ENCODE peak calls at places on chromosome 6, in six cellular contexts. I is neuronal stem cell, P is H1, C is mesenchymal stem cell, Z is IMR-90, S is H9. J is an unnamed sample.

GRCh38 chr6:31270788-31271640 is 878 bp downstream of the HLA-C start:
- DNase-seq in C (peak), I (peak), S (peak), P (peak), Z (peak), J (peak)

GRCh38 chr6:30845183-30845582 is 39.1 kb upstream of the DDR1 start:
- DNase-seq in I (no peak), P (no peak), C (no peak), Z (no peak), S (peak), J (no peak)

GRCh38 chr6:10742251-10742650 is 5.4 kb upstream of the TMEM14B start:
- DNase-seq in Z (no peak), P (no peak), C (no peak), S (no peak), I (no peak), J (no peak)

GRCh38 chr6:149405823-149406765 is 6.0 kb downstream of the SUMO4 start:
- DNase-seq in Z (peak), I (no peak), C (peak), P (no peak), S (no peak), J (no peak)

GRCh38 chr6:14502551-14502950 is 385.0 kb downstream of the CD83 start:
- DNase-seq in Z (peak), S (no peak), I (no peak), P (no peak), C (no peak), J (no peak)

GRCh38 chr6:89940225-89941027 is 46.2 kb downstream of the GJA10 start:
- DNase-seq in C (peak), I (peak), P (no peak), S (peak), Z (peak), J (peak)

GRCh38 chr6:106476326-106477105 is 116.0 kb downstream of the CRYBG1 start:
- DNase-seq in P (no peak), S (no peak), C (peak), Z (peak), I (no peak), J (no peak)

GRCh38 chr6:17237246-17237645 is 43.9 kb upstream of the RBM24 start:
- DNase-seq in C (no peak), Z (peak), I (no peak), P (no peak), S (no peak), J (no peak)

GRCh38 chr6:68317366-68317765 is 317.7 kb upstream of the ADGRB3 start:
- DNase-seq in Z (no peak), P (no peak), S (no peak), I (no peak), C (no peak), J (no peak)

GRCh38 chr6:26122402-26122792 is 35.2 kb downstream of the HFE start:
- DNase-seq in S (peak), P (peak), I (no peak), Z (no peak), C (peak), J (peak)

GRCh38 chr6:151502499-151502898 is 8.7 kb downstream of the CCDC170 start:
- DNase-seq in S (no peak), C (peak), Z (peak), I (no peak), P (no peak), J (no peak)

GRCh38 chr6:46293641-46294316 is 123.0 kb upstream of the ENPP5 start:
- DNase-seq in Z (no peak), S (no peak), C (no peak), P (no peak), I (no peak), J (no peak)

GRCh38 chr6:42845327-42845694 is 34.1 kb upstream of the RPL7L1 start:
- DNase-seq in S (no peak), Z (no peak), I (no peak), C (no peak), P (no peak), J (no peak)

GRCh38 chr6:45736134-45736533 is 279.5 kb downstream of the CLIC5 start:
- DNase-seq in P (no peak), Z (no peak), S (no peak), C (no peak), I (no peak), J (no peak)

GRCh38 chr6:219641-220198 is 72.6 kb upstream of the DUSP22 start:
- DNase-seq in Z (peak), I (no peak), P (no peak), C (peak), S (peak), J (no peak)

GRCh38 chr6:33314943-33315752 is 1.3 kb upstream of the TAPBP start:
- DNase-seq in S (peak), I (no peak), C (no peak), Z (no peak), P (peak), J (peak)
- H2AFZ ChIP-seq in S (no peak), I (no peak), C (no peak), Z (peak), P (no peak), J (no peak)

DNA sequence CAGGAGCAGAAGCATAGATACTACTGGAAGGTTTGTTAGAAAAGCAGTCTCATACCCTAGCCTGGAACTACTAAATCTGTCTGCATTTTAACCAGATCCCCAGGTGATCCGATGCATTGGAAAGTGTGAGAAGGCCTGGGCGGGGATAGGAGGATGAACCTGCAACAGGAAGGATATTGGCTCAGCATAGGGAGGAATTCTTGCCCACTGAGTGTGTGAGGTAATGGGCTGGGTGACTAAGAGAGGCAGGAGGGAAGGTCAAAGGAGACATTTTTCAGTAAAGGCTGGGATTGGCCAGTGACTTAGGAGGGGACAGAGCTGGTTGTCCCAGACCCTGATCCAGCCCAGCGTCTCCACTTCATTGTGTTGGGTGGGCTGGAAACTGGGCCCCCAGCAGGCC is 191.0 kb upstream of the LRFN2 start:
- DNase-seq in P (no peak), I (no peak), S (no peak), Z (peak), C (peak), J (no peak)
- H3K23ac ChIP-seq in P (no peak), I (no peak), S (no peak), Z (no peak), C (no peak), J (no peak)

DNA sequence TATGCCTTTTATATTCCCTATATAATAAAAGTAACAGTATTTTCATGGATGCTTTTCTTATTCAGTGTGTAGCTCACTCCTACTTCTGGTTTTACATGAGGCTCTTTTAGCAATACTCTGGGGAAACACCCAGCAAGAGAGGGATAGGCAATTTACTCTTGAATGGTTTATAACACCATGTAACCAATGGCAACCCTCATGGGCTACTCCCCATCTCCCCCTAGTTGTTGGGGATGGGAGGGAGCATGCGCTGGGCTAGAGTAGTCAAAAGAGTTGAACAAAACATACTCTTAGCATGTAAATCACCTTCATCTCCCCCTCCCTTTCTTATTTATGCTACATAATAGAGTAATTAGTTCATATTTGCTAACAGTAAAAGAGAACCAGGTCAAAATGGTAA is 140.1 kb upstream of the LRFN2 start:
- DNase-seq in C (no peak), S (peak), Z (no peak), I (no peak), P (no peak), J (no peak)
- H2AFZ ChIP-seq in C (no peak), S (no peak), Z (no peak), I (no peak), P (no peak), J (no peak)

GRCh38 chr6:83190596-83190995 is 2.5 kb downstream of the PGM3 start:
- DNase-seq in P (no peak), I (no peak), C (peak), S (no peak), Z (no peak), J (no peak)

GRCh38 chr6:83193747-83194582 is 808 bp downstream of the RWDD2A start:
- DNase-seq in C (peak), Z (no peak), I (peak), S (peak), P (peak), J (peak)

GRCh38 chr6:83188501-83188900 is 4.6 kb downstream of the PGM3 start:
- DNase-seq in C (no peak), I (no peak), S (no peak), Z (no peak), P (no peak), J (no peak)

GRCh38 chr6:83192456-83192855 is 609 bp downstream of the PGM3 start:
- DNase-seq in C (peak), I (no peak), S (no peak), P (no peak), Z (no peak), J (no peak)

GRCh38 chr6:83192871-83193746 is at the start of the genes PGM3 and RWDD2A:
- DNase-seq in P (peak), Z (peak), C (peak), I (peak), S (peak), J (peak)
- H3K23ac ChIP-seq in P (no peak), Z (peak), C (peak), I (peak), S (no peak), J (no peak)

GRCh38 chr6:165833355-165833754 is 170.3 kb upstream of the PDE10A start:
- DNase-seq in Z (no peak), I (no peak), S (no peak), P (no peak), C (no peak), J (peak)
- H2AFZ ChIP-seq in Z (no peak), I (no peak), S (no peak), P (no peak), C (no peak), J (no peak)

GRCh38 chr6:34793877-34794276 is 2.0 kb downstream of the BLTP3A start:
- DNase-seq in P (no peak), Z (no peak), S (no peak), C (no peak), I (no peak), J (no peak)

GRCh38 chr6:34791842-34792604 is at the start of gene BLTP3A:
- DNase-seq in S (peak), Z (peak), I (peak), P (peak), C (peak), J (peak)

GRCh38 chr6:34788111-34788510 is 3.8 kb upstream of the BLTP3A start:
- DNase-seq in C (no peak), P (no peak), I (no peak), Z (no peak), S (no peak), J (no peak)

GRCh38 chr6:34792605-34793500 is 970 bp downstream of the BLTP3A start:
- DNase-seq in C (peak), S (peak), Z (peak), P (peak), I (peak), J (peak)

DNA sequence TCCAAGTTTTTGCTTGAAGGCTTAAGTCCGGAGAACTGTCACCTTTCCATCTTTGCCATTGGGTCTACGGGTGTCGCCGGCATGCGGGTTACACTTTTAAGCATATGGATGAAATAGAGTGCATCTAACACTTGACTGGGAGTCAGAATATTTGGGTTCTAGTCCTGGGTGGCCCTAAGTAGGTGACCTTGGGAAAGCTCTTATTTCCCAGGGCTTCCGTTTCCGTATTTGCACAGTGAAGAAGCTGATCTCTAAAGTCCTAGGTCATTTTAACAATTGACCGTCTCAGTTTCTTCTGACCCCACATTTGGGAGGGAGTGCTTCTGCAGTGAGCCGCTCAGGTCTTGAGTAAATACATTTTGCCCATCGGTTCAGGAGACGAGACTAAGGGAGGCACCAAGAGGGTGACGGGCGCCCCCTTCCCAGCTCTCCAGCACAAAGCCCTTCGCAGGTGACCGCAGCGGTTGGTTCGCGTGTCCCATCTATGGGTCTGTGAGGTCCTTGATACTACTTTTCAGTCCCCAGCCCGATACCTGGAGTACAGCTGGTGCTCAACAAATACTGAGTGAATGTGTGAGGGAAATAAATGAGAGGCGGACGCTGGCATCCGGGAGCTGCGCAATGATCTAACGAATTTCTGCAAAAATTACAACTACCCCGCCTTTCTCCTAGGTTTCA is 580 bp upstream of the BLTP3A start:
- DNase-seq in S (peak), P (peak), I (peak), C (peak), Z (peak), J (no peak)
- H3K23ac ChIP-seq in S (no peak), P (no peak), I (peak), C (no peak), Z (no peak), J (no peak)

J was measured in trophoblast cell.